ENCODE peak calls at places on chromosomes 6 and 20, in six cellular contexts. K is hepatocyte, J is tibial nerve, U is spleen, I is fibroblast of lung, S is thyroid gland. M is an unnamed sample.

GRCh38 chr6:158654960-158655485 is 5.2 kb downstream of the SYTL3 start:
- DNase-seq in K (no peak), J (no peak), U (no peak), I (peak; percentile 85), S (no peak), M (peak; percentile 68)

GRCh38 chr6:169975286-169975685 is 223.9 kb downstream of the ERMARD start:
- DNase-seq in K (no peak), J (no peak), U (peak; percentile 64), I (no peak), S (no peak), M (no peak)

GRCh38 chr6:7770111-7770510 is 44.2 kb downstream of the BMP6 start:
- DNase-seq in K (no peak), J (no peak), U (no peak), I (no peak), S (no peak), M (no peak)

GRCh38 chr20:49397525-49397924 is 84.9 kb downstream of the KCNB1 start:
- DNase-seq in K (peak; percentile 59), J (no peak), U (no peak), I (peak; percentile 28), S (no peak), M (no peak)

GRCh38 chr6:15038013-15038791 is 207.7 kb upstream of the JARID2 start:
- DNase-seq in K (no peak), J (no peak), U (no peak), I (no peak), S (no peak), M (no peak)

GRCh38 chr6:41367700-41368099 is 32.3 kb downstream of the NCR2 start:
- DNase-seq in K (peak; percentile 87), J (peak; percentile 18), U (no peak), I (peak; percentile 51), S (peak; percentile 73), M (peak; percentile 77)

GRCh38 chr6:159983641-159984080 is 14.8 kb downstream of the IGF2R start:
- DNase-seq in K (no peak), J (no peak), U (no peak), I (no peak), S (no peak), M (no peak)

GRCh38 chr6:101462576-101462975 is 69.1 kb downstream of the GRIK2 start:
- DNase-seq in K (no peak), J (no peak), U (no peak), I (no peak), S (no peak), M (no peak)

GRCh38 chr6:169723200-169723909 is 945 bp downstream of the PHF10 start:
- DNase-seq in K (peak; percentile 76), J (peak; percentile 55), U (peak; percentile 94), I (peak; percentile 66), S (peak; percentile 87), M (peak; percentile 84)

GRCh38 chr6:128079026-128079425 is 178.2 kb upstream of the THEMIS start:
- DNase-seq in K (no peak), J (no peak), U (no peak), I (no peak), S (no peak), M (no peak)

GRCh38 chr6:22313796-22314195 is 17.0 kb upstream of the PRL start:
- DNase-seq in K (no peak), J (no peak), U (no peak), I (no peak), S (no peak), M (peak; percentile 49)

GRCh38 chr6:15596241-15596896 is 66.5 kb downstream of the DTNBP1 start:
- DNase-seq in K (no peak), J (no peak), U (no peak), I (no peak), S (no peak), M (peak; percentile 94)

GRCh38 chr6:36685198-36685919 is 6.8 kb downstream of the CDKN1A start:
- DNase-seq in K (no peak), J (no peak), U (no peak), I (no peak), S (no peak), M (no peak)
- H3K27ac ChIP-seq in K (no peak overlapping the region), J (no peak overlapping the region), U (no peak overlapping the region), I (no peak overlapping the region), S (no peak overlapping the region), M (no peak overlapping the region)

GRCh38 chr20:57212890-57213276 is 53.6 kb downstream of the BMP7 start:
- DNase-seq in K (no peak), J (no peak), U (no peak), I (no peak), S (no peak), M (no peak)
- H3K36me3 ChIP-seq in K (no peaks in the 10 kb centered on the region), J (no peaks in the 10 kb centered on the region), U (no peaks in the 10 kb centered on the region), I (no peaks in the 10 kb centered on the region), S (no peaks in the 10 kb centered on the region), M (no peaks in the 10 kb centered on the region)

GRCh38 chr20:1811621-1812498 is 83.3 kb upstream of the SIRPA start:
- DNase-seq in K (no peak), J (no peak), U (no peak), I (no peak), S (no peak), M (no peak)
- TF ChIP-seq CTCF in K (no peak), J (no peak), U (no peak), I (no peak), S (no peak), M (no peak)

GRCh38 chr20:19589731-19590362 is 168.2 kb upstream of the RIN2 start:
- DNase-seq in K (no peak), J (no peak), U (no peak), I (no peak), S (no peak), M (peak; percentile 95)

GRCh38 chr20:19593762-19594161 is 164.3 kb upstream of the RIN2 start:
- DNase-seq in K (no peak), J (no peak), U (no peak), I (no peak), S (peak; percentile 38), M (no peak)

GRCh38 chr20:19583532-19584175 is 174.4 kb upstream of the RIN2 start:
- DNase-seq in K (peak; percentile 85), J (peak; percentile 73), U (peak; percentile 84), I (peak; percentile 50), S (peak; percentile 87), M (peak; percentile 85)

GRCh38 chr20:19590382-19590781 is 167.7 kb upstream of the RIN2 start:
- DNase-seq in K (no peak), J (no peak), U (no peak), I (no peak), S (no peak), M (no peak)

DNA sequence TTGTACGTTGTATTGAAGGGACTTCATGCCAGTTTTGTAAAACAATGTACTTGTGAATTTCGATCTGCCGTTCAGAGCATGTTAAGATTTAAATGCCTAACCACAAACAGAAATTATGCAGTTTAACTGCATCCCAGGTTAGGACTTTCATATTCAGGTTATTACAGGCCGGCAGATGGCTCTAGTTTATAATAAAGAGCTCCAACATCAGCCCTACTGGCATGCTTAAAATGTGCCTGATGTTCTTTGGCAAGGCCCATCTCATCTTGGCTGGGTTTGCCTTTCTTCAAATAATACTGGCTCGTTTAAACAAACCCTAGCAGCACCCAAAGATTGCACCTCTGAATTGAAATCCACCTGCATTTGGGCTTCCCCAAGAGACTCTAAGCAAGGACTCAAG is 169.3 kb upstream of the RIN2 start:
- DNase-seq in K (peak; percentile 16), J (peak; percentile 17), U (no peak), I (no peak), S (no peak), M (peak; percentile 59)
- H3K27ac ChIP-seq in K (no peak overlapping the region), J (no peak overlapping the region), U (no peak overlapping the region), I (no peak overlapping the region), S (no peak overlapping the region), M (peak overlapping the region; percentile 87)